ENCODE peak calls at places on chromosomes 7 and 10, in four cellular contexts. One of them, this sample, is unnamed.
A peak's percentile ranks its signal among the peaks of the same experiment; 100 is the strongest.

GRCh38 chr7:90816511-90817142 is 220.5 kb downstream of the CDK14 start:
- DNase-seq in Peyer's patch: no peak
- DNase-seq in adrenal gland: no peak
- DNase-seq in left lung: no peak
- DNase-seq in this sample: peak; percentile 68

GRCh38 chr7:20269726-20270125 is 52.5 kb upstream of the MACC1 start:
- DNase-seq in Peyer's patch: no peak
- DNase-seq in adrenal gland: no peak
- DNase-seq in left lung: no peak
- DNase-seq in this sample: no peak

GRCh38 chr10:127236266-127236665 is 39.9 kb upstream of the INSYN2A start:
- DNase-seq in Peyer's patch: no peak
- DNase-seq in adrenal gland: no peak
- DNase-seq in left lung: no peak
- DNase-seq in this sample: no peak

GRCh38 chr10:91410638-91411367 is 659 bp downstream of the HECTD2 start:
- DNase-seq in Peyer's patch: no peak
- DNase-seq in adrenal gland: peak; percentile 54
- DNase-seq in left lung: peak; percentile 54
- DNase-seq in this sample: peak; percentile 48

GRCh38 chr7:3404490-3404889 is 103.4 kb downstream of the SDK1 start:
- DNase-seq in Peyer's patch: no peak
- DNase-seq in adrenal gland: peak; percentile 16
- DNase-seq in left lung: no peak
- DNase-seq in this sample: peak; percentile 38

GRCh38 chr10:27481486-27481885 is 22.6 kb upstream of the RAB18 start:
- DNase-seq in Peyer's patch: no peak
- DNase-seq in adrenal gland: no peak
- DNase-seq in left lung: no peak
- DNase-seq in this sample: no peak

GRCh38 chr10:13590886-13591285 is 4.1 kb downstream of the PRPF18 start:
- DNase-seq in Peyer's patch: no peak
- DNase-seq in adrenal gland: no peak
- DNase-seq in left lung: no peak
- DNase-seq in this sample: no peak

GRCh38 chr10:89515031-89515841 is 20.2 kb downstream of the SLC16A12 start:
- DNase-seq in Peyer's patch: no peak
- DNase-seq in adrenal gland: no peak
- DNase-seq in left lung: no peak
- DNase-seq in this sample: peak; percentile 48

GRCh38 chr10:29946953-29947700 is 112.3 kb downstream of the JCAD start:
- DNase-seq in Peyer's patch: no peak
- DNase-seq in adrenal gland: peak; percentile 45
- DNase-seq in left lung: no peak
- DNase-seq in this sample: peak; percentile 57

GRCh38 chr7:7242899-7243298 is 60.6 kb downstream of the C1GALT1 start:
- DNase-seq in Peyer's patch: no peak
- DNase-seq in adrenal gland: no peak
- DNase-seq in left lung: no peak
- DNase-seq in this sample: no peak

GRCh38 chr7:70574970-70575799 is 556.8 kb upstream of the GALNT17 start:
- DNase-seq in Peyer's patch: no peak
- DNase-seq in adrenal gland: no peak
- DNase-seq in left lung: no peak
- DNase-seq in this sample: peak; percentile 54

GRCh38 chr7:151552352-151553028 is 32.8 kb upstream of the RHEB start:
- DNase-seq in Peyer's patch: no peak
- DNase-seq in adrenal gland: no peak
- DNase-seq in left lung: peak; percentile 73
- DNase-seq in this sample: peak; percentile 60

GRCh38 chr7:30831936-30832335 is 60.7 kb downstream of the MINDY4 start:
- DNase-seq in Peyer's patch: no peak
- DNase-seq in adrenal gland: no peak
- DNase-seq in left lung: no peak
- DNase-seq in this sample: no peak

GRCh38 chr7:80215734-80216133 is 81.1 kb downstream of the GNAI1 start:
- DNase-seq in Peyer's patch: no peak
- DNase-seq in adrenal gland: no peak
- DNase-seq in left lung: no peak
- DNase-seq in this sample: no peak

GRCh38 chr7:44767912-44768662 is 19.4 kb downstream of the ZMIZ2 start:
- DNase-seq in Peyer's patch: peak; percentile 83
- DNase-seq in adrenal gland: no peak
- DNase-seq in left lung: no peak
- DNase-seq in this sample: no peak

GRCh38 chr7:129993275-129993674 is 40.5 kb upstream of the UBE2H start:
- DNase-seq in Peyer's patch: no peak
- DNase-seq in adrenal gland: no peak
- DNase-seq in left lung: no peak
- DNase-seq in this sample: no peak

DNA sequence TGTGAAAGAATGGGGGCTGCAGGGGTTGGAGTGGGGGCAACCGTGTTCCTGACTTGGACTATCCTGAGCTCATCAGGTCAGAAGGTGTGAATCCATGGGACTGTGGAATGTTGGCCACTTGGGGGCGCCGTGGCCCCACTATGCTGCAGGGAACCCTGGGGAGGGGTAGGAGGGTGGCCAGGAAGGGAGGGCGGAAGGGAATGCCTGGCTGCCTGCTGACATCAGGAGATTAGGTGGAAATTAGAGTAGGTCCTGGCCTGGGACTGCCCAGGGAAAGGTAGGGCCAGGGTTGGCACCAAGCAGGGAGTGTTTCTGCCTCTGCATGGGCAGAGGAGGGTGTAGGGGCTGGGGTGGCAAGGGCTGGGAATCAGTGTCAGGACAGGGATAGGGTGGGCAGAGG is 65.8 kb upstream of the PRSS58 start:
- DNase-seq in Peyer's patch: no peak
- DNase-seq in adrenal gland: no peak
- DNase-seq in left lung: no peak
- DNase-seq in this sample: no peak
- TF ChIP-seq CTCF in Peyer's patch: no peak
- TF ChIP-seq CTCF in adrenal gland: no peak
- TF ChIP-seq CTCF in left lung: no peak
- TF ChIP-seq CTCF in this sample: peak; percentile 14

GRCh38 chr10:68073631-68074403 is 1.3 kb downstream of the HERC4 start:
- DNase-seq in Peyer's patch: no peak
- DNase-seq in adrenal gland: no peak
- DNase-seq in left lung: no peak
- DNase-seq in this sample: no peak
- H3K27ac ChIP-seq in Peyer's patch: peak overlapping the region; percentile 100
- H3K27ac ChIP-seq in adrenal gland: peak overlapping the region; percentile 99
- H3K27ac ChIP-seq in left lung: peak overlapping the region; percentile 100
- H3K27ac ChIP-seq in this sample: peak overlapping the region; percentile 99

DNA sequence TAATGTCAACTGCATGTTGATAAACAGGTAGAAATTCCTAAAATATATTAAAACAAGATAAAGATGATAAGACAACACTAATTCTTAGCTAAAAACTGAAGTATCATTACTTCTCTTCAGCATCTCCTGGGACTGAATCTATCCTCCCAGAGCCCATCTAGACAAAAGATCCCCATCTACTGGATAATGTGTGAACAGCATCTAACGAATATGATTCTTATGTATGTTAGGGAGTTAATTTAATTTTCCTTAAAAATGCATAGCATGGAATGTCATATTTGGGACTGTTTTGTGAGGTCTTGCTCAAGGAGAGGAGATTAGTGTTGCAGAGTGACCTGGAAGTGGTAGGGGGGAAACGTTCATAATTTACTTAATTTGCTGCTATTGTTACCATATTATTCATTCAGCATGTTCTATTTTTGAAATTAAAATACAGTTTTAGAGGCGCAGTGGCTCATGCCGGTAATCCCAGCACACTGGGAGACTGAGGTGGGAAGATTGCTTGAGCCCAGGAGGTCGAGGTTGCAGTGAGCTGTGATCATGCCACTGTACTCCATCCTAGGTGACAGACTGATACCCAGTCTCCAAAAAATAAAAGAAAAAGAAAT is 305.1 kb upstream of the CSTF2T start:
- DNase-seq in Peyer's patch: no peak
- DNase-seq in adrenal gland: no peak
- DNase-seq in left lung: no peak
- DNase-seq in this sample: peak; percentile 44
- TF ChIP-seq CTCF in Peyer's patch: peak; percentile 4
- TF ChIP-seq CTCF in adrenal gland: peak; percentile 39
- TF ChIP-seq CTCF in left lung: peak; percentile 29
- TF ChIP-seq CTCF in this sample: peak; percentile 67

GRCh38 chr10:24261627-24262026 is 52.7 kb downstream of the KIAA1217 start:
- DNase-seq in Peyer's patch: no peak
- DNase-seq in adrenal gland: no peak
- DNase-seq in left lung: no peak
- DNase-seq in this sample: no peak

GRCh38 chr10:24256619-24257018 is 47.7 kb downstream of the KIAA1217 start:
- DNase-seq in Peyer's patch: no peak
- DNase-seq in adrenal gland: no peak
- DNase-seq in left lung: no peak
- DNase-seq in this sample: no peak

GRCh38 chr10:24257588-24257987 is 48.6 kb downstream of the KIAA1217 start:
- DNase-seq in Peyer's patch: no peak
- DNase-seq in adrenal gland: no peak
- DNase-seq in left lung: no peak
- DNase-seq in this sample: no peak

GRCh38 chr10:24262929-24263653 is 54.2 kb downstream of the KIAA1217 start:
- DNase-seq in Peyer's patch: no peak
- DNase-seq in adrenal gland: peak; percentile 85
- DNase-seq in left lung: no peak
- DNase-seq in this sample: no peak

DNA sequence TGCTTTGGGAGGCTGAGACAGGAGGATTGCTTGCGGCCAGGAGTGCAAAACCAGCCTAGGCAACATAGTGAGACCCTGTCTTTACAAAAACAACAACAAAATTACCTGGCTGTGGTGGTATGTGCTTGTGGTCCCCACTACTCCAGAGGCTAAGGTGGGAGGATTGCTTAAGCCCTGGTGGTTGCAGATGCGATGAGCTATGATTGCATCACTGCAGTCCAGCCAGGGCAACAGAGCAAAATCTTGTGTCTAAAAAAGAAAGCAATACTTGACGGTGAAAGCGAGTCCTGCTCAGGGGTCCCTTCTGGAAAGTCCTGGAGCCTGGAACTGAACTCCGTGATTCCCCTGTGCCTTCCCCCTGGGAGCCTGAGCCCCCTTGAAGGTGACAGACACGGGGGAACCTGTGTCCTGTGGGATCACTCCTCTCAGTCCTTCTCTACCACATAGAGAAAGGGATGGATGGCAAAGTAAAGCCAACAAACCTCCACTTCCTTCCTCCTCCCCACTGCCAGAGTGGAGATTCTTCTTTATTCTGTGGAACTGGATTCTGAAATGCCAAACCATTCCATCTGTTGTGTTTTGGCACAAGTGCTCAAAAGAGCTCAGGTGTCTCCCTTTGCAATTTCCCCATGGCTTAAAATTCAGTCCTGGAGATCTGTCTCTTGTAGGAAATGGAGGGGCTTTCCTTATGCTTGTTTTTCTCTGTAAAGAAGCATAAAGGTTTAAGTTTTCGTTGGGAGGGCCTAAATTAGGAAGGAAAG is 50.6 kb downstream of the KIAA1217 start:
- DNase-seq in Peyer's patch: no peak
- DNase-seq in adrenal gland: no peak
- DNase-seq in left lung: no peak
- DNase-seq in this sample: no peak
- H3K27ac ChIP-seq in Peyer's patch: no peak overlapping the region
- H3K27ac ChIP-seq in adrenal gland: no peak overlapping the region
- H3K27ac ChIP-seq in left lung: no peak overlapping the region
- H3K27ac ChIP-seq in this sample: no peak overlapping the region

DNA sequence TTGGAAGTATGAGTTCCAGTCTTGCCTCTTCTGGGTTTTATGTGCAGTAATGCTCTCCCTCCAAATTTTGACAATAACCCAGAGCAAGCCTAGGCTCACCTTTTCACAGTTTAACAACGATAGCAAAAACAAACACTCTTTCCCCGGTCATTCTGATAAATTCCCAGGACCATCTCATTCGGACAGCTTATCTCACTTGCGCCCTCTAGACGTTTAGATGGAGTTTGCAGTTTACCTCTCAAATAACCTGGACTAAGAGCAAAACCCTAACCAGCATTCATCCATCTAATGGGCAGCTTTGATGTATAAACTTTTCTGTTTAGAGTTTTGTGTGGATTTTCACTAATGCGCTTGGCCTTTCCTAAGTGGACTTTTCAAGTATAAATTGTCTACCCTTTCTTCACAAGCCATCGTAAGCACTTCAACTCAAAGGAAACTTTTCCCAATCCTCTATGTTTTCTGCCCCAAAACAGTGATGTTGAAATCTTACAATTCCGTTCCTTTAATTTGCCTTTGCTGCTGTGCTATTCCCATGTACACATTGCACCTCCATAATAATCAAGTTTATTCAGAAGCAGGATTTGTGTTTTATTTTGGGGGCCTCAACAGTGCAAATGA is 114.9 kb downstream of the HDAC9 start:
- DNase-seq in Peyer's patch: no peak
- DNase-seq in adrenal gland: peak; percentile 27
- DNase-seq in left lung: no peak
- DNase-seq in this sample: peak; percentile 10
- TF ChIP-seq CTCF in Peyer's patch: peak; percentile 8
- TF ChIP-seq CTCF in adrenal gland: no peak
- TF ChIP-seq CTCF in left lung: no peak
- TF ChIP-seq CTCF in this sample: peak; percentile 25

GRCh38 chr7:112533591-112533990 is 52.8 kb downstream of the LSMEM1 start:
- DNase-seq in Peyer's patch: no peak
- DNase-seq in adrenal gland: no peak
- DNase-seq in left lung: no peak
- DNase-seq in this sample: no peak

GRCh38 chr7:112540839-112541577 is 60.2 kb downstream of the LSMEM1 start:
- DNase-seq in Peyer's patch: no peak
- DNase-seq in adrenal gland: no peak
- DNase-seq in left lung: no peak
- DNase-seq in this sample: no peak

GRCh38 chr7:112537822-112538221 is 57.0 kb downstream of the LSMEM1 start:
- DNase-seq in Peyer's patch: no peak
- DNase-seq in adrenal gland: no peak
- DNase-seq in left lung: no peak
- DNase-seq in this sample: no peak

GRCh38 chr7:112538859-112539258 is 58.1 kb downstream of the LSMEM1 start:
- DNase-seq in Peyer's patch: no peak
- DNase-seq in adrenal gland: no peak
- DNase-seq in left lung: no peak
- DNase-seq in this sample: no peak
- H3K27ac ChIP-seq in Peyer's patch: no peak overlapping the region
- H3K27ac ChIP-seq in adrenal gland: no peak overlapping the region
- H3K27ac ChIP-seq in left lung: no peak overlapping the region
- H3K27ac ChIP-seq in this sample: no peak overlapping the region

GRCh38 chr7:54877683-54878082 is 118.7 kb upstream of the SEC61G start:
- DNase-seq in Peyer's patch: no peak
- DNase-seq in adrenal gland: peak; percentile 14
- DNase-seq in left lung: no peak
- DNase-seq in this sample: no peak
- TF ChIP-seq CTCF in Peyer's patch: no peak
- TF ChIP-seq CTCF in adrenal gland: no peak
- TF ChIP-seq CTCF in left lung: peak; percentile 10
- TF ChIP-seq CTCF in this sample: no peak

DNA sequence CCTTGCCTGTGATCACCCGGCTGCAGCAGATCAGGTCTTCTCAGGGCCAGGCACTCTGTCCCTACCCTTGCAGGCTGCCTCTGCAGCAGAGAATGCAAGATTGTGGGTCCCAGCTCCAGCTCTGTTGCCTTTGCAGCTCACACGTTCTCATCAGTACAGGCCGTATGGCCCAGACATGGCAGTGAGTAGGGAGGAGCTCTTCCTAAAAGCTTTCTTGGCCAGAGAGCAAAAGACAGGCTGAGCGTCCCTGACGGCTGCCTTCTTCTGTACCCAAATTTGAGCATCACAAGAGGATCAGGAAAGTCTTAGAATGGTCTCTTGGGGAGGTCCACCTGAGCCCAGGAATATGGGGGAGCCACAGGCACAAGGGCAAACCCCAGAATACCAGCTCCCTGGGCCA is 266.4 kb upstream of the ZMIZ1 start:
- DNase-seq in Peyer's patch: no peak
- DNase-seq in adrenal gland: no peak
- DNase-seq in left lung: no peak
- DNase-seq in this sample: no peak
- H3K27ac ChIP-seq in Peyer's patch: peak overlapping the region; percentile 66
- H3K27ac ChIP-seq in adrenal gland: no peak overlapping the region
- H3K27ac ChIP-seq in left lung: peak overlapping the region; percentile 66
- H3K27ac ChIP-seq in this sample: peak overlapping the region; percentile 74